ENCODE peak calls at places on chromosomes 12 and 14, in four cellular contexts. J, H, X and S are unnamed samples.

GRCh38 chr12:51430196-51430895 is 5.7 kb downstream of the SLC4A8 start:
- DNase-seq in H (no peak), X (no peak), J (no peak), S (no peak)

GRCh38 chr14:55446127-55446736 is 5.8 kb upstream of the TBPL2 start:
- DNase-seq in J (peak), X (peak), H (peak), S (peak)

GRCh38 chr12:25959069-25959961 is 833 bp downstream of the RASSF8 start:
- DNase-seq in H (no peak), X (peak), J (peak), S (no peak)

GRCh38 chr12:24901975-24902461 is 46.9 kb downstream of the BCAT1 start:
- DNase-seq in X (peak), H (no peak), J (no peak), S (peak)

GRCh38 chr14:73739899-73740685 is 25.9 kb upstream of the PNMA1 start:
- DNase-seq in H (no peak), J (no peak), X (no peak), S (no peak)

GRCh38 chr12:118126119-118126757 is 9.7 kb upstream of the PEBP1 start:
- DNase-seq in J (no peak), H (no peak), X (no peak), S (no peak)

GRCh38 chr14:104871656-104872468 is 6.8 kb downstream of the CEP170B start:
- DNase-seq in J (no peak), X (no peak), H (no peak), S (no peak)

GRCh38 chr14:98194821-98195220 is 1077.2 kb downstream of the BCL11B start:
- DNase-seq in H (no peak), J (no peak), X (no peak), S (no peak)

GRCh38 chr14:94474581-94475031 is 1.4 kb downstream of the SERPINA9 start:
- DNase-seq in J (no peak), H (no peak), X (peak), S (no peak)

GRCh38 chr12:110906088-110906487 is 14.3 kb downstream of the MYL2 start:
- DNase-seq in J (no peak), X (no peak), H (no peak), S (peak)
- TF ChIP-seq CTCF in J (no peak), X (no peak), H (no peak), S (peak)

GRCh38 chr14:102043251-102044025 is 43.4 kb downstream of the HSP90AA1 start:
- DNase-seq in X (no peak), J (no peak), H (no peak), S (no peak)

GRCh38 chr14:102042699-102043098 is 44.1 kb downstream of the HSP90AA1 start:
- DNase-seq in X (no peak), J (no peak), H (no peak), S (no peak)

GRCh38 chr14:102039157-102039556 is 47.7 kb downstream of the HSP90AA1 start:
- DNase-seq in X (no peak), H (no peak), J (no peak), S (no peak)

GRCh38 chr14:102035914-102036313 is 50.9 kb downstream of the HSP90AA1 start:
- DNase-seq in H (no peak), J (no peak), X (no peak), S (no peak)

DNA sequence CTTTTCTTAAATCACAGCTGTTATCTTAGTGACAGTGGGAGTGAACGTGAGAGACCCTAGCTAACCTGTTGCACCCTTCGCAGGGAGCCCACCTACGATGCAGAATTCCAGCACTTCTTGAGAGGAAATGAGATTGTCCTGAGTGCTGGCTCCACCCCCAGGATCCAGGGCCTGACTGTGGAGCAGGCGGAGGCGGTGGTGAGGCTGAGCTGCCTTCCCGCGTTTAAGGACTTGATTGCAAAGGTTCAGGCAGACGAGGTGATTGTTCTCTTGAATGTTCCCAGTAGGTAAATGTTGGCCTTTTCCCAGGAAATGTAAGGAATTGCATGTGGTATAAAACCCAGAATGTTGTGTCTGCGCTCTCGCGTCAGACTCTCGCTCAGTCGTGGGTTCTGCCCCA is 46.7 kb downstream of the HSP90AA1 start:
- DNase-seq in J (no peak), X (no peak), H (no peak), S (no peak)
- TF ChIP-seq CTCF in J (no peak), X (no peak), H (no peak), S (no peak)

GRCh38 chr12:56863789-56864188 is 70.4 kb downstream of the SDR9C7 start:
- DNase-seq in J (no peak), H (no peak), X (no peak), S (no peak)
- TF ChIP-seq CTCF in J (no peak), H (no peak), X (no peak), S (no peak)

GRCh38 chr12:132478433-132478803 is 11.5 kb upstream of the FBRSL1 start:
- DNase-seq in X (no peak), J (no peak), H (no peak), S (no peak)

GRCh38 chr12:132479938-132480619 is 9.9 kb upstream of the FBRSL1 start:
- DNase-seq in X (no peak), H (no peak), J (no peak), S (no peak)

GRCh38 chr12:132479291-132479690 is 10.7 kb upstream of the FBRSL1 start:
- DNase-seq in X (no peak), J (no peak), H (no peak), S (no peak)

GRCh38 chr12:132477703-132478432 is 12.1 kb upstream of the FBRSL1 start:
- DNase-seq in J (no peak), X (no peak), H (no peak), S (no peak)

GRCh38 chr12:132478845-132479244 is 11.1 kb upstream of the FBRSL1 start:
- DNase-seq in J (no peak), H (no peak), X (no peak), S (no peak)
- TF ChIP-seq CTCF in J (peak), H (peak), X (no peak), S (no peak)